ENCODE peak calls at places on chromosomes 7 and 10, in four cellular contexts. One of them, this sample, is unnamed.

GRCh38 chr10:19702215-19702614 is 114.0 kb upstream of the PLXDC2 start:
- DNase-seq in SK-N-SH: no peak
- DNase-seq in choroid plexus epithelial cell: peak; percentile 73
- DNase-seq in A549: no peak
- DNase-seq in this sample: no peak

GRCh38 chr10:95508730-95509129 is 52.4 kb downstream of the SORBS1 start:
- DNase-seq in SK-N-SH: no peak
- DNase-seq in choroid plexus epithelial cell: peak; percentile 29
- DNase-seq in A549: no peak
- DNase-seq in this sample: no peak

GRCh38 chr7:39145283-39145682 is 167.6 kb downstream of the POU6F2 start:
- DNase-seq in SK-N-SH: no peak
- DNase-seq in choroid plexus epithelial cell: no peak
- DNase-seq in A549: no peak
- DNase-seq in this sample: no peak

GRCh38 chr7:66043681-66044497 is 31.7 kb upstream of the ASL start:
- DNase-seq in SK-N-SH: no peak
- DNase-seq in choroid plexus epithelial cell: peak; percentile 33
- DNase-seq in A549: no peak
- DNase-seq in this sample: peak; percentile 80

GRCh38 chr7:130372402-130372801 is 7.9 kb upstream of the CPA1 start:
- DNase-seq in SK-N-SH: no peak
- DNase-seq in choroid plexus epithelial cell: no peak
- DNase-seq in A549: no peak
- DNase-seq in this sample: no peak

GRCh38 chr7:8165150-8165549 is 96.8 kb downstream of the ICA1 start:
- DNase-seq in SK-N-SH: no peak
- DNase-seq in choroid plexus epithelial cell: no peak
- DNase-seq in A549: no peak
- DNase-seq in this sample: no peak

GRCh38 chr10:12393831-12394230 is 44.5 kb downstream of the CAMK1D start:
- DNase-seq in SK-N-SH: no peak
- DNase-seq in choroid plexus epithelial cell: no peak
- DNase-seq in A549: no peak
- DNase-seq in this sample: no peak

GRCh38 chr10:80187465-80188409 is 17.6 kb downstream of the ANXA11 start:
- DNase-seq in SK-N-SH: no peak
- DNase-seq in choroid plexus epithelial cell: no peak
- DNase-seq in A549: no peak
- DNase-seq in this sample: peak; percentile 80

GRCh38 chr7:11833431-11833830 is 1.4 kb upstream of the THSD7A start:
- DNase-seq in SK-N-SH: peak; percentile 39
- DNase-seq in choroid plexus epithelial cell: no peak
- DNase-seq in A549: no peak
- DNase-seq in this sample: no peak

GRCh38 chr7:156944876-156945275 is 4.6 kb upstream of the NOM1 start:
- DNase-seq in SK-N-SH: no peak
- DNase-seq in choroid plexus epithelial cell: no peak
- DNase-seq in A549: no peak
- DNase-seq in this sample: no peak

GRCh38 chr7:4091767-4092166 is 590.3 kb upstream of the FOXK1 start:
- DNase-seq in SK-N-SH: no peak
- DNase-seq in choroid plexus epithelial cell: no peak
- DNase-seq in A549: no peak
- DNase-seq in this sample: no peak

GRCh38 chr7:68107968-68108367 is 1111.3 kb downstream of the TYW1 start:
- DNase-seq in SK-N-SH: no peak
- DNase-seq in choroid plexus epithelial cell: no peak
- DNase-seq in A549: no peak
- DNase-seq in this sample: no peak

GRCh38 chr7:41052736-41053135 is 650.2 kb downstream of the INHBA start:
- DNase-seq in SK-N-SH: no peak
- DNase-seq in choroid plexus epithelial cell: no peak
- DNase-seq in A549: no peak
- DNase-seq in this sample: no peak

GRCh38 chr7:77680266-77680665 is 16.0 kb upstream of the RSBN1L start:
- DNase-seq in SK-N-SH: no peak
- DNase-seq in choroid plexus epithelial cell: no peak
- DNase-seq in A549: no peak
- DNase-seq in this sample: no peak

GRCh38 chr7:64876792-64877713 is 26.0 kb upstream of the ZNF273 start:
- DNase-seq in SK-N-SH: peak; percentile 100
- DNase-seq in choroid plexus epithelial cell: peak; percentile 19
- DNase-seq in A549: no peak
- DNase-seq in this sample: peak; percentile 24

GRCh38 chr10:112565434-112566053 is 118.5 kb downstream of the VTI1A start:
- DNase-seq in SK-N-SH: peak; percentile 60
- DNase-seq in choroid plexus epithelial cell: peak; percentile 89
- DNase-seq in A549: peak; percentile 47
- DNase-seq in this sample: no peak

GRCh38 chr7:94452257-94452656 is 57.4 kb upstream of the CASD1 start:
- DNase-seq in SK-N-SH: no peak
- DNase-seq in choroid plexus epithelial cell: no peak
- DNase-seq in A549: no peak
- DNase-seq in this sample: no peak

GRCh38 chr7:125568799-125569198 is 639.2 kb upstream of the POT1 start:
- DNase-seq in SK-N-SH: no peak
- DNase-seq in choroid plexus epithelial cell: no peak
- DNase-seq in A549: no peak
- DNase-seq in this sample: no peak

GRCh38 chr10:21194510-21194993 is 297.4 kb upstream of the NEBL start:
- DNase-seq in SK-N-SH: peak; percentile 34
- DNase-seq in choroid plexus epithelial cell: peak; percentile 81
- DNase-seq in A549: peak; percentile 55
- DNase-seq in this sample: peak; percentile 72

GRCh38 chr7:114214454-114214853 is 200.2 kb upstream of the FOXP2 start:
- DNase-seq in SK-N-SH: no peak
- DNase-seq in choroid plexus epithelial cell: no peak
- DNase-seq in A549: no peak
- DNase-seq in this sample: no peak

GRCh38 chr7:114212753-114213439 is 201.7 kb upstream of the FOXP2 start:
- DNase-seq in SK-N-SH: no peak
- DNase-seq in choroid plexus epithelial cell: no peak
- DNase-seq in A549: no peak
- DNase-seq in this sample: no peak

GRCh38 chr7:114206688-114207087 is 207.9 kb upstream of the FOXP2 start:
- DNase-seq in SK-N-SH: no peak
- DNase-seq in choroid plexus epithelial cell: no peak
- DNase-seq in A549: no peak
- DNase-seq in this sample: no peak

GRCh38 chr7:114209968-114210367 is 204.6 kb upstream of the FOXP2 start:
- DNase-seq in SK-N-SH: no peak
- DNase-seq in choroid plexus epithelial cell: peak; percentile 6
- DNase-seq in A549: no peak
- DNase-seq in this sample: no peak
- TF ChIP-seq CTCF in SK-N-SH: peak; percentile 23
- TF ChIP-seq CTCF in choroid plexus epithelial cell: peak; percentile 34
- TF ChIP-seq CTCF in A549: no peak
- TF ChIP-seq CTCF in this sample: no peak

DNA sequence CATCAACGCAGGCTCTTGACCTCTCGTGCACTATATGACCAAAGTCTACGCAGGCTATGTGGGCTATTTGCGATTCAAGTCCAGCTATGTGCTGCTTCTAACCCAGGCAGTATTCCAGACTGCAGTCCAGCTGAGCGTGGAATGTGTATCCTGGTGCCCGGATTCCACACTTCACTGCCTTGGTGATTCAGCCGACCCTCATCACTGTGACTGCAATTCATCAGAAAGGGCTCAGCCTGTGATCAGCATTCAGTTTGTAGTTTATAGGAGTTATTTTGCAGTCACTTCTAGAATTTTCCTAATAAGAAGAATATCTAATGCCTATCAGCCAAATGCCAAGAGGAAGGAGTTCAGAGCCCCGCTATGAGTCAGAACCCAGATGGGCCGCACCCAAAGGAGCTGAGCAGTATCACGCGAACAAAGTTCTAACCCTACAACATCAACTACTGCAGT is 119.8 kb upstream of the LANCL2 start:
- DNase-seq in SK-N-SH: no peak
- DNase-seq in choroid plexus epithelial cell: peak; percentile 89
- DNase-seq in A549: no peak
- DNase-seq in this sample: no peak
- H3K4me3 ChIP-seq in SK-N-SH: no peak overlapping the region
- H3K4me3 ChIP-seq in choroid plexus epithelial cell: no peak overlapping the region
- H3K4me3 ChIP-seq in A549: no peak overlapping the region
- H3K4me3 ChIP-seq in this sample: no peak overlapping the region

GRCh38 chr10:22561909-22562308 is 152.5 kb downstream of the PIP4K2A start:
- DNase-seq in SK-N-SH: no peak
- DNase-seq in choroid plexus epithelial cell: no peak
- DNase-seq in A549: no peak
- DNase-seq in this sample: no peak
- TF ChIP-seq CTCF in SK-N-SH: no peak
- TF ChIP-seq CTCF in choroid plexus epithelial cell: no peak
- TF ChIP-seq CTCF in A549: no peak
- TF ChIP-seq CTCF in this sample: no peak

DNA sequence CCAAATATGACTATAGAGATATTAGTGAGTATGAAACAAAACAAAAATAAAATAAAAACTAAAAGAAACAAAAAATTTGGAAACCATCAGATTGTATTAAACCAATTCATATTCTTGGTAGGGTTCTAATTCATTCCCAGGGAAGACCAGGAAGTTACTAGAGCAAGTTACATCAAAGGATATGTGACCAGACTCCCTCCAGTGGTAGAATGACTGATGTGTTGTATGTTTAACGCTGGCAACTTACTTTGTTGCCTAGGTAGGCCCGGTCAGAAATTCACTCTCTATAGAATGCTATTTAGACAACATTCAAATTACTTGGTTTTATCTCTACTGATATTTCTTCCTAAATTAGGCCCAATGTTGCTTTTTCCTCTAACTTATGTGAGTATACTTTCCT is 5.2 kb downstream of the PHYHIPL start:
- DNase-seq in SK-N-SH: peak; percentile 70
- DNase-seq in choroid plexus epithelial cell: peak; percentile 87
- DNase-seq in A549: peak; percentile 52
- DNase-seq in this sample: no peak
- H3K4me3 ChIP-seq in SK-N-SH: no peak overlapping the region
- H3K4me3 ChIP-seq in choroid plexus epithelial cell: no peak overlapping the region
- H3K4me3 ChIP-seq in A549: no peak overlapping the region
- H3K4me3 ChIP-seq in this sample: no peak overlapping the region

DNA sequence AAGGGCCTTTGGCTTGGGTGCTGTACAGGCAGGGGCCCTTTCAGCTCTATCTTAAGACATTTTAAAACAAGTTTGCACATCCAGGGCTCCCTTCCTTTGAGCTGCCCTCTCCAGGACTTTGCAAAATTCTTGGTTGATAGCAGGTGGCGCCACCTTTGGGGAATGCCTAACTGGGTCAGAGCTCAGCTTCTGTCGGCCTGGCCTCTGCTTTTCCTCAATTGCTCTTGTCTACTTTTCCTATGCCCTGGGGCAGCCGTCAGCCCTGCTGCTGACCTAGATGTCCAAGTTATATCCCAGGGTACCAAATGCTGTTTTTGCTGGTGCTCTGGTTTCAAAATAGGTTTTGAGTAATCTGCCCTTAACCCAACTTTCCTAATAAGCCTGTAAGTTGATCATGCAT is 65.8 kb downstream of the APBB1IP start:
- DNase-seq in SK-N-SH: no peak
- DNase-seq in choroid plexus epithelial cell: no peak
- DNase-seq in A549: no peak
- DNase-seq in this sample: no peak
- TF ChIP-seq CTCF in SK-N-SH: no peak
- TF ChIP-seq CTCF in choroid plexus epithelial cell: no peak
- TF ChIP-seq CTCF in A549: peak; percentile 25
- TF ChIP-seq CTCF in this sample: no peak

GRCh38 chr10:34800624-34801023 is 14.5 kb downstream of the PARD3 start:
- DNase-seq in SK-N-SH: no peak
- DNase-seq in choroid plexus epithelial cell: no peak
- DNase-seq in A549: no peak
- DNase-seq in this sample: no peak

GRCh38 chr10:34797155-34797554 is 17.9 kb downstream of the PARD3 start:
- DNase-seq in SK-N-SH: no peak
- DNase-seq in choroid plexus epithelial cell: no peak
- DNase-seq in A549: no peak
- DNase-seq in this sample: no peak

GRCh38 chr10:34796133-34796532 is 19.0 kb downstream of the PARD3 start:
- DNase-seq in SK-N-SH: no peak
- DNase-seq in choroid plexus epithelial cell: no peak
- DNase-seq in A549: no peak
- DNase-seq in this sample: no peak

GRCh38 chr10:34801066-34801738 is 13.9 kb downstream of the PARD3 start:
- DNase-seq in SK-N-SH: no peak
- DNase-seq in choroid plexus epithelial cell: peak; percentile 42
- DNase-seq in A549: no peak
- DNase-seq in this sample: no peak

DNA sequence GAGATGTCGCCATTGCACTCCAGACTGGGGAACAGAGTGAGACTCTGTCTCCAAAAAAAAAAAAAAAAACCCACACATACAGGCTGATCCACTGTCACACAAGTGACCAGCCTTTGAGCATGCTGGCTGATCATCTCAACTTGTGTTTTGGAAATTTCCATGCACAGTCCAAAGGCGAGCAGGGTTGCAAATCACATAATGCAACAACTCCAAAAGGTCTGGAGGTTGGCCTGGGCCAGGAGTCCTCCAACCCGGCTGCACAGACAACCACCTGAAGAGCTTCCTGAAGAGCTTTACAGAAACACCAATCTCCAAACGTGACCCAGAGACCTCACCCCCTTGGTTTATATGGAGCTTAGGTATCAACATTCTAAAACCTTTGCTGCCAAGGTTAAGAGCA is 16.4 kb downstream of the PARD3 start:
- DNase-seq in SK-N-SH: no peak
- DNase-seq in choroid plexus epithelial cell: no peak
- DNase-seq in A549: no peak
- DNase-seq in this sample: no peak
- H3K4me3 ChIP-seq in SK-N-SH: no peak overlapping the region
- H3K4me3 ChIP-seq in choroid plexus epithelial cell: no peak overlapping the region
- H3K4me3 ChIP-seq in A549: no peak overlapping the region
- H3K4me3 ChIP-seq in this sample: no peak overlapping the region

GRCh38 chr10:102604379-102604960 is 39.8 kb upstream of the TRIM8 start:
- DNase-seq in SK-N-SH: no peak
- DNase-seq in choroid plexus epithelial cell: peak; percentile 71
- DNase-seq in A549: peak; percentile 86
- DNase-seq in this sample: no peak
- TF ChIP-seq CTCF in SK-N-SH: no peak
- TF ChIP-seq CTCF in choroid plexus epithelial cell: peak; percentile 12
- TF ChIP-seq CTCF in A549: no peak
- TF ChIP-seq CTCF in this sample: no peak

This sample was measured in mucosa of descending colon.